ENCODE peak calls at places on chromosomes 11 and 22, in four cellular contexts. X is neural progenitor cell, V is heart left ventricle, U is body of pancreas. R is an unnamed sample.

GRCh38 chr11:10375280-10376048 is 70.6 kb downstream of the ADM start:
- DNase-seq in V (no peak), X (no peak), U (no peak), R (peak; percentile 31)

GRCh38 chr11:23990346-23990745 is 506.5 kb upstream of the LUZP2 start:
- DNase-seq in U (no peak), X (no peak), V (no peak), R (no peak)

GRCh38 chr11:112655386-112655785 is 305.8 kb upstream of the NCAM1 start:
- DNase-seq in V (peak; percentile 91), U (peak; percentile 50), X (no peak), R (peak; percentile 50)

GRCh38 chr22:20980938-20981722 is 967 bp upstream of the LZTR1 start:
- DNase-seq in U (no peak), V (no peak), X (no peak), R (no peak)

GRCh38 chr11:128196235-128196634 is 391.1 kb downstream of the ETS1 start:
- DNase-seq in V (no peak), X (no peak), U (no peak), R (no peak)

GRCh38 chr11:37104380-37104779 is 506.3 kb upstream of the RAG2 start:
- DNase-seq in V (no peak), X (no peak), U (no peak), R (no peak)

GRCh38 chr11:20116825-20117224 is 43.5 kb downstream of the DBX1 start:
- DNase-seq in X (no peak), V (no peak), U (no peak), R (no peak)

GRCh38 chr11:75480185-75480889 is 45.4 kb downstream of the GDPD5 start:
- DNase-seq in V (no peak), X (no peak), U (no peak), R (no peak)

GRCh38 chr11:2517016-2517385 is 72.2 kb downstream of the KCNQ1 start:
- DNase-seq in X (no peak), V (peak; percentile 19), U (peak; percentile 4), R (no peak)

GRCh38 chr11:7544021-7544420 is 30.2 kb downstream of the PPFIBP2 start:
- DNase-seq in V (no peak), U (no peak), X (no peak), R (no peak)

GRCh38 chr11:36684840-36685800 is 87.1 kb upstream of the RAG2 start:
- DNase-seq in V (no peak), U (no peak), X (no peak), R (no peak)

GRCh38 chr11:116990061-116990473 is 108.2 kb downstream of the SIK3 start:
- DNase-seq in X (no peak), V (peak; percentile 28), U (peak; percentile 30), R (no peak)

GRCh38 chr22:31084811-31085492 is 3.8 kb downstream of the SMTN start:
- DNase-seq in U (peak; percentile 88), X (peak; percentile 90), V (peak; percentile 94), R (peak; percentile 69)

GRCh38 chr11:115820026-115820425 is 315.8 kb upstream of the CADM1 start:
- DNase-seq in U (no peak), X (no peak), V (no peak), R (no peak)

GRCh38 chr22:25383892-25384291 is 164.5 kb downstream of the CRYBB2 start:
- DNase-seq in U (no peak), X (no peak), V (no peak), R (no peak)

GRCh38 chr11:46389450-46390330 is 1.9 kb downstream of the CHRM4 start:
- DNase-seq in U (peak; percentile 80), V (peak; percentile 69), X (peak; percentile 93), R (peak; percentile 90)

GRCh38 chr11:115504279-115505158 is at the start of gene CADM1:
- DNase-seq in X (peak; percentile 99), U (peak; percentile 98), V (peak; percentile 97), R (peak; percentile 82)

GRCh38 chr11:33453225-33453624 is 196.0 kb downstream of the HIPK3 start:
- DNase-seq in X (no peak), U (no peak), V (no peak), R (no peak)

GRCh38 chr11:72614381-72614780 is 59.8 kb downstream of the PDE2A start:
- DNase-seq in U (no peak), V (no peak), X (no peak), R (no peak)

GRCh38 chr11:78727816-78728215 is 153.2 kb upstream of the NARS2 start:
- DNase-seq in U (no peak), V (no peak), X (no peak), R (no peak)

GRCh38 chr11:69704508-69705245 is 855 bp upstream of the FGF19 start:
- DNase-seq in V (no peak), X (peak; percentile 95), U (no peak), R (no peak)

GRCh38 chr11:125987066-125987641 is 41.3 kb downstream of the VSIG10L2 start:
- DNase-seq in V (no peak), X (no peak), U (no peak), R (no peak)

GRCh38 chr11:118003456-118003855 is 17.3 kb downstream of the IL10RA start:
- DNase-seq in V (no peak), U (no peak), X (no peak), R (no peak)
- H3K4me1 ChIP-seq in V (no peaks in the 10 kb centered on the region), U (no peaks in the 10 kb centered on the region), X (peaks cover 13% of the 10 kb centered on the region), R (no peaks in the 10 kb centered on the region)

GRCh38 chr22:11066458-11067285 is 4461.3 kb upstream of the OR11H1 start:
- DNase-seq in V (no peak), U (no peak), X (no peak), R (no peak)
- H3K9me3 ChIP-seq in V (peaks cover 19% of the 10 kb centered on the region), U (peaks cover 17% of the 10 kb centered on the region), X (peaks cover 22% of the 10 kb centered on the region), R (no peaks in the 10 kb centered on the region)

DNA sequence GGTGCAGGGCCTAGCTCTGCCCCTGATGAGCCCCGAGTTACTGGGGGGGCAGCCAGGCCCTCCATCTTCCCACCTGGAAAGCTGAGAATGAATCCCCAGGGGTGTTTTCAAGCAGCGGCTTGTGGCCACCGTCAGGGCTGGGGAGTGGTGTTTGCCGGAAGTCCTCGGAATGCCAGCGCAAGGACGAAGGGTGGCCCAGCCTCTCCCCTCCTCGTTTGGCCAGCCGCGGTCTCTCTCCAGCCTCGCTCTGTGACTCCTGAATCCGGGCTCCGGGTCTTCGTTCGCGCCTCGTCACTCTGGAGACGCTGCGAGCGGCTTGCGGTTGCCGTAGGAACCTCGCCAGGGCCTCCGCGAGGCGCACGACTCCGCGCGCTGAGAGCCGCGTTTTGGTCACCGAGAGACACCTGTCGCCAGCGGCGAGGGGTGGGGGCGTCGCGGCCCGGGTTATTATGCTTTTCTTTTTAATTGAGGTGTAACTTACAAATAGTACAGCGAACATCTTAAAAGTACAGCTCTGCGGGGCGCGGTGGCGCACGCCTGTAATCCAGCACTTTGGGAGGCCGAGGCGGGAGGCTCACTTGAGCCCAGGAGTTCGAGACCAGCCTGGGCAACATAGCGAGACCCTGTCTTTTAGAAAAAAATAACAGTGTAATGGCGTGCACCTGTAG is 6.3 kb upstream of the KDELR3 start:
- DNase-seq in U (peak; percentile 89), X (peak; percentile 97), V (peak; percentile 89), R (peak; percentile 89)
- H3K4me3 ChIP-seq in U (no peak overlapping the region), X (peak overlapping the region; percentile 5), V (peak overlapping the region; percentile 9), R (no peak overlapping the region)

GRCh38 chr11:74265256-74265655 is 46.2 kb downstream of the P4HA3 start:
- DNase-seq in U (no peak), V (no peak), X (no peak), R (no peak)
- H3K4me1 ChIP-seq in U (no peaks in the 10 kb centered on the region), V (no peaks in the 10 kb centered on the region), X (no peaks in the 10 kb centered on the region), R (peaks cover 11% of the 10 kb centered on the region)

GRCh38 chr22:47411006-47411405 is 648.6 kb downstream of the TBC1D22A start:
- DNase-seq in V (no peak), U (no peak), X (no peak), R (no peak)
- H3K9me3 ChIP-seq in V (no peaks in the 10 kb centered on the region), U (no peaks in the 10 kb centered on the region), X (peaks cover 25% of the 10 kb centered on the region), R (no peaks in the 10 kb centered on the region)

DNA sequence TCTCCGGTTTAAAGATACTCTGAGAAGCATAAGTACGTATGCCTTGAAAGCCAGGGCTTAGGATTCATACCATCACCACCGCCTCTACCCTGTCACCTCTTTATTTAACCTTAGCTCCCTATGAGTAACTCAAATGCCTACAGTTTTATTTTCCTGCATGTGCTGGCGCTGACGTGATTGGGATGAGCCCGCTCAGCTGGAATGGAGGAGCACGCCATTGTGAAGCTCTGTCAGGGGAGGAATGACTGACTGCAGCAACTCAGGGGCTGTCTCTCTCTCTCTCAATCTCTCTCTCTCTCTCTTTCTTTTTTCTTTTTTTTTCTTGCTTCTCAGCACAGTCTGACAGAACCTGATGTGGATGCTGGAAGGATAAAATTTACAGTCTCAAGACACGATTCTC is 12.4 kb downstream of the CAVIN3 start:
- DNase-seq in X (peak; percentile 63), V (no peak), U (no peak), R (no peak)
- H3K4me3 ChIP-seq in X (no peak overlapping the region), V (no peak overlapping the region), U (no peak overlapping the region), R (no peak overlapping the region)

GRCh38 chr22:27197618-27198017 is 540.2 kb downstream of the MIAT start:
- DNase-seq in U (no peak), V (no peak), X (no peak), R (no peak)

GRCh38 chr22:27199354-27199753 is 542.0 kb downstream of the MIAT start:
- DNase-seq in V (no peak), U (no peak), X (no peak), R (no peak)

GRCh38 chr22:27197071-27197470 is 539.7 kb downstream of the MIAT start:
- DNase-seq in U (no peak), V (no peak), X (no peak), R (no peak)

GRCh38 chr22:27196483-27196882 is 539.1 kb downstream of the MIAT start:
- DNase-seq in V (no peak), X (no peak), U (no peak), R (no peak)

DNA sequence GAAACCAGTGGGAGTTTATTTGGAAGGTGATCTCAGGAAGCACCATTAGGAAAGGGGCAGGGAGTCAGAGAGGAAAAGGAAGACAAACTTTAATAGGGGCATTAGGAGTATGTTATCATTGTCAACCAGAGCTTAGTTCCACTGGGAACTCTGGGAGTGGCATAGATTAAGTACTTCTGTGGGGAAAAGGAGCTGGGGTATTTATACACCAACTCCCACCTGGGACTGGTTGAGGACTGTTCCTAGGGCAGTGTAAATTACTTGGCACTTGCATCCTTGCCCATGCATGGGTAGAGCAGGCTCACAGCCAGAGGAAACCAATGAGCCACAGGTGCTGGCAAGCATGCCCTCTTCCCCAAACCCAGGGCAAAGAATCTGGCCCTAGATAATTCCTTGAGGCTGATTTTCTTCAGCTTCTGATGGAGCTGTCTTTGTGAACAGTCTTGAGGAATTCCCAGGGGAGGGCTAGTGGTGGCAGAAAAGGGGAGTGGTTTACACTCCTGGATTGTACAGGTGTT is 541.2 kb downstream of the MIAT start:
- DNase-seq in X (no peak), V (no peak), U (no peak), R (no peak)
- H3K4me1 ChIP-seq in X (peaks cover 18% of the 10 kb centered on the region), V (no peaks in the 10 kb centered on the region), U (peaks cover 4% of the 10 kb centered on the region), R (peaks cover 22% of the 10 kb centered on the region)

GRCh38 chr11:92180226-92180625 is 44.4 kb upstream of the FAT3 start:
- DNase-seq in V (no peak), U (no peak), X (no peak), R (no peak)
- H3K9me3 ChIP-seq in V (no peaks in the 10 kb centered on the region), U (no peaks in the 10 kb centered on the region), X (no peaks in the 10 kb centered on the region), R (no peaks in the 10 kb centered on the region)